ENCODE peak calls at places on chromosomes 2 and 18, in five cellular contexts. One of them, this sample, is unnamed.

GRCh38 chr2:49288902-49289680 is 134.8 kb upstream of the FSHR start:
- DNase-seq in NB4: no peak
- DNase-seq in transverse colon: no peak
- DNase-seq in thyroid gland: no peak
- DNase-seq in esophagus muscularis mucosa: no peak
- DNase-seq in this sample: no peak

GRCh38 chr2:172859821-172860707 is 124.4 kb downstream of the RAPGEF4 start:
- DNase-seq in NB4: no peak
- DNase-seq in esophagus muscularis mucosa: no peak
- DNase-seq in thyroid gland: no peak
- DNase-seq in transverse colon: no peak
- DNase-seq in this sample: no peak

GRCh38 chr2:191366199-191366598 is 121.0 kb downstream of the MYO1B start:
- DNase-seq in NB4: no peak
- DNase-seq in transverse colon: no peak
- DNase-seq in esophagus muscularis mucosa: no peak
- DNase-seq in thyroid gland: no peak
- DNase-seq in this sample: no peak

GRCh38 chr2:180222642-180223041 is 215.5 kb upstream of the CWC22 start:
- DNase-seq in NB4: no peak
- DNase-seq in transverse colon: no peak
- DNase-seq in thyroid gland: peak; percentile 58
- DNase-seq in esophagus muscularis mucosa: no peak
- DNase-seq in this sample: no peak

GRCh38 chr2:186306754-186307153 is 179.3 kb upstream of the ZC3H15 start:
- DNase-seq in esophagus muscularis mucosa: no peak
- DNase-seq in thyroid gland: no peak
- DNase-seq in transverse colon: no peak
- DNase-seq in NB4: no peak
- DNase-seq in this sample: no peak

GRCh38 chr2:204313256-204313655 is 232.0 kb upstream of the PARD3B start:
- DNase-seq in thyroid gland: no peak
- DNase-seq in esophagus muscularis mucosa: no peak
- DNase-seq in transverse colon: no peak
- DNase-seq in NB4: no peak
- DNase-seq in this sample: no peak

GRCh38 chr18:60372598-60372997 is at the start of gene MC4R:
- DNase-seq in NB4: peak; percentile 3
- DNase-seq in esophagus muscularis mucosa: no peak
- DNase-seq in transverse colon: peak; percentile 17
- DNase-seq in thyroid gland: peak; percentile 3
- DNase-seq in this sample: no peak

GRCh38 chr2:234932591-234933168 is 19.1 kb upstream of the SH3BP4 start:
- DNase-seq in thyroid gland: no peak
- DNase-seq in esophagus muscularis mucosa: peak; percentile 55
- DNase-seq in NB4: no peak
- DNase-seq in transverse colon: no peak
- DNase-seq in this sample: no peak

GRCh38 chr2:48448274-48449061 is 81.5 kb upstream of the STON1 start:
- DNase-seq in NB4: peak; percentile 90
- DNase-seq in esophagus muscularis mucosa: no peak
- DNase-seq in transverse colon: no peak
- DNase-seq in thyroid gland: no peak
- DNase-seq in this sample: peak; percentile 34

GRCh38 chr18:49393011-49393410 is 67.4 kb downstream of the DYM start:
- DNase-seq in esophagus muscularis mucosa: no peak
- DNase-seq in thyroid gland: no peak
- DNase-seq in NB4: no peak
- DNase-seq in transverse colon: no peak
- DNase-seq in this sample: no peak

GRCh38 chr18:49394191-49394590 is 66.3 kb downstream of the DYM start:
- DNase-seq in transverse colon: no peak
- DNase-seq in NB4: no peak
- DNase-seq in thyroid gland: no peak
- DNase-seq in esophagus muscularis mucosa: no peak
- DNase-seq in this sample: no peak

GRCh38 chr18:49398331-49398730 is 62.1 kb downstream of the DYM start:
- DNase-seq in NB4: no peak
- DNase-seq in thyroid gland: no peak
- DNase-seq in esophagus muscularis mucosa: no peak
- DNase-seq in transverse colon: no peak
- DNase-seq in this sample: no peak

GRCh38 chr18:49400398-49401072 is 59.9 kb downstream of the DYM start:
- DNase-seq in transverse colon: no peak
- DNase-seq in esophagus muscularis mucosa: no peak
- DNase-seq in thyroid gland: peak; percentile 23
- DNase-seq in NB4: no peak
- DNase-seq in this sample: no peak

GRCh38 chr18:49399003-49399402 is 61.4 kb downstream of the DYM start:
- DNase-seq in thyroid gland: no peak
- DNase-seq in transverse colon: no peak
- DNase-seq in NB4: peak; percentile 67
- DNase-seq in esophagus muscularis mucosa: no peak
- DNase-seq in this sample: no peak
- TF ChIP-seq POLR2A in thyroid gland: no peak
- TF ChIP-seq POLR2A in transverse colon: no peak
- TF ChIP-seq POLR2A in NB4: no peak
- TF ChIP-seq POLR2A in esophagus muscularis mucosa: no peak
- TF ChIP-seq POLR2A in this sample: no peak

GRCh38 chr2:84964406-84965191 is 6.4 kb upstream of the KCMF1 start:
- DNase-seq in NB4: no peak
- DNase-seq in transverse colon: no peak
- DNase-seq in thyroid gland: no peak
- DNase-seq in esophagus muscularis mucosa: no peak
- DNase-seq in this sample: no peak
- TF ChIP-seq POLR2A in NB4: no peak
- TF ChIP-seq POLR2A in transverse colon: no peak
- TF ChIP-seq POLR2A in thyroid gland: no peak
- TF ChIP-seq POLR2A in esophagus muscularis mucosa: no peak
- TF ChIP-seq POLR2A in this sample: no peak

GRCh38 chr2:15563227-15564100 is 2.3 kb upstream of the NBAS start:
- DNase-seq in esophagus muscularis mucosa: no peak
- DNase-seq in thyroid gland: no peak
- DNase-seq in transverse colon: no peak
- DNase-seq in NB4: no peak
- DNase-seq in this sample: peak; percentile 60

GRCh38 chr2:15560988-15561573 is at the start of gene NBAS:
- DNase-seq in thyroid gland: peak; percentile 88
- DNase-seq in esophagus muscularis mucosa: peak; percentile 95
- DNase-seq in transverse colon: peak; percentile 90
- DNase-seq in NB4: peak; percentile 90
- DNase-seq in this sample: peak; percentile 93

GRCh38 chr2:15560404-15560987 is 638 bp downstream of the NBAS start:
- DNase-seq in thyroid gland: peak; percentile 3
- DNase-seq in transverse colon: no peak
- DNase-seq in NB4: peak; percentile 49
- DNase-seq in esophagus muscularis mucosa: no peak
- DNase-seq in this sample: peak; percentile 81

GRCh38 chr2:15562354-15563031 is 1.4 kb upstream of the NBAS start:
- DNase-seq in transverse colon: no peak
- DNase-seq in NB4: no peak
- DNase-seq in thyroid gland: no peak
- DNase-seq in esophagus muscularis mucosa: no peak
- DNase-seq in this sample: peak; percentile 52

GRCh38 chr2:15561574-15562344 is 625 bp upstream of the NBAS start:
- DNase-seq in esophagus muscularis mucosa: no peak
- DNase-seq in thyroid gland: peak; percentile 25
- DNase-seq in transverse colon: peak; percentile 33
- DNase-seq in NB4: no peak
- DNase-seq in this sample: peak; percentile 84
- TF ChIP-seq POLR2A in esophagus muscularis mucosa: no peak
- TF ChIP-seq POLR2A in thyroid gland: no peak
- TF ChIP-seq POLR2A in transverse colon: no peak
- TF ChIP-seq POLR2A in NB4: no peak
- TF ChIP-seq POLR2A in this sample: peak; percentile 85

DNA sequence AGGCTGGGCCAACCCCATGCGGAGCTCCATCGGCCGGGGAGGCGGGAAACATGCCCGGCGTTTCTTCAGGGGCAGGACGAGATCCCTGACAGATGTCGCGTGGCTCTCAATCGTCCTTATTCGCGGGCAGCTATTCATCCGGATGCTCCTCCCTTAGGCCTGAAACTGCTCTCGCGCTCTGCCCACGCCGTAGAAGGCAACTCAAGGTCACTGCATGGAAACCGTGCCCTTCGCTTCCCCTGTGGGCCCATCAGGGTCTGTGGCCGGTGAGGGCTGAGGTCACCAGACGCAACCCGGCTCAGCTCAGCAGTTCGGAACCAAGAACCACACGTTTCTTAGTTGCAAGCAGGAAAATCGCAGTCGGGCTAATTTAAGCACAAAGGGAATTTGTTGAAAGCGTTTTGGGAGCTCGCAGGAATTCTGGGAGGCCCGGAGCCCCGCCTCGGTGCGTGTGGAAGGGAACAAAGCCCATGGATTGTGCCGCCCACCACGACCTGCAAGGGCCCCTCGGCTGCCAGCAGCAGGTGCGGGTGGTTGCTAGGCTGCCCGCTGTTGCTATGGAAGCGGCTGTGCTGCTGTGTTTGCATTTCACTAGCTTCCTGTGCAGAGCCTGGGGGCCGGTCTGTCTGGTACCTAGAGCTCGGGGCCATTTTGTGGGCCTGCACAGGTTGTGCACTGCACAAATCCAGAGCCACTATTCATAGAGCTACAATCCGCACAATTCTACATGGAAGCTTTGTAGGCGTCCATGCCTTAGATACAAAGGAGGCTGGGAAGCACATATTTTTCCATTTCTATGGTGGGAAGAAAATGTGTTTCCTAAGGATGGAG is 6.1 kb upstream of the ALLC start:
- DNase-seq in esophagus muscularis mucosa: no peak
- DNase-seq in NB4: peak; percentile 24
- DNase-seq in transverse colon: peak; percentile 65
- DNase-seq in thyroid gland: peak; percentile 30
- DNase-seq in this sample: no peak
- TF ChIP-seq POLR2A in esophagus muscularis mucosa: no peak
- TF ChIP-seq POLR2A in NB4: no peak
- TF ChIP-seq POLR2A in transverse colon: no peak
- TF ChIP-seq POLR2A in thyroid gland: no peak
- TF ChIP-seq POLR2A in this sample: no peak

GRCh38 chr2:108719149-108720044 is at the start of gene RANBP2:
- DNase-seq in NB4: peak; percentile 99
- DNase-seq in thyroid gland: peak; percentile 96
- DNase-seq in transverse colon: peak; percentile 96
- DNase-seq in esophagus muscularis mucosa: peak; percentile 97
- DNase-seq in this sample: peak; percentile 98
- TF ChIP-seq POLR2A in NB4: peak; percentile 94
- TF ChIP-seq POLR2A in thyroid gland: peak; percentile 35
- TF ChIP-seq POLR2A in transverse colon: peak; percentile 96
- TF ChIP-seq POLR2A in esophagus muscularis mucosa: peak; percentile 94
- TF ChIP-seq POLR2A in this sample: peak; percentile 98

GRCh38 chr2:230225486-230225885 is at the start of gene SP140:
- DNase-seq in NB4: no peak
- DNase-seq in thyroid gland: peak; percentile 20
- DNase-seq in transverse colon: peak; percentile 73
- DNase-seq in esophagus muscularis mucosa: no peak
- DNase-seq in this sample: no peak
- TF ChIP-seq POLR2A in NB4: no peak
- TF ChIP-seq POLR2A in thyroid gland: no peak
- TF ChIP-seq POLR2A in transverse colon: peak; percentile 53
- TF ChIP-seq POLR2A in esophagus muscularis mucosa: no peak
- TF ChIP-seq POLR2A in this sample: no peak

GRCh38 chr2:19988600-19988999 is 1.3 kb downstream of the WDR35 start:
- DNase-seq in NB4: no peak
- DNase-seq in transverse colon: no peak
- DNase-seq in thyroid gland: no peak
- DNase-seq in esophagus muscularis mucosa: no peak
- DNase-seq in this sample: no peak

GRCh38 chr2:19987936-19988335 is 2.0 kb downstream of the WDR35 start:
- DNase-seq in NB4: peak; percentile 33
- DNase-seq in thyroid gland: no peak
- DNase-seq in transverse colon: no peak
- DNase-seq in esophagus muscularis mucosa: no peak
- DNase-seq in this sample: no peak

GRCh38 chr2:19989342-19989680 is 594 bp downstream of the WDR35 start:
- DNase-seq in thyroid gland: no peak
- DNase-seq in NB4: no peak
- DNase-seq in esophagus muscularis mucosa: no peak
- DNase-seq in transverse colon: no peak
- DNase-seq in this sample: no peak

GRCh38 chr2:19990416-19990728 is 467 bp upstream of the WDR35 start:
- DNase-seq in esophagus muscularis mucosa: no peak
- DNase-seq in thyroid gland: no peak
- DNase-seq in NB4: no peak
- DNase-seq in transverse colon: no peak
- DNase-seq in this sample: no peak

DNA sequence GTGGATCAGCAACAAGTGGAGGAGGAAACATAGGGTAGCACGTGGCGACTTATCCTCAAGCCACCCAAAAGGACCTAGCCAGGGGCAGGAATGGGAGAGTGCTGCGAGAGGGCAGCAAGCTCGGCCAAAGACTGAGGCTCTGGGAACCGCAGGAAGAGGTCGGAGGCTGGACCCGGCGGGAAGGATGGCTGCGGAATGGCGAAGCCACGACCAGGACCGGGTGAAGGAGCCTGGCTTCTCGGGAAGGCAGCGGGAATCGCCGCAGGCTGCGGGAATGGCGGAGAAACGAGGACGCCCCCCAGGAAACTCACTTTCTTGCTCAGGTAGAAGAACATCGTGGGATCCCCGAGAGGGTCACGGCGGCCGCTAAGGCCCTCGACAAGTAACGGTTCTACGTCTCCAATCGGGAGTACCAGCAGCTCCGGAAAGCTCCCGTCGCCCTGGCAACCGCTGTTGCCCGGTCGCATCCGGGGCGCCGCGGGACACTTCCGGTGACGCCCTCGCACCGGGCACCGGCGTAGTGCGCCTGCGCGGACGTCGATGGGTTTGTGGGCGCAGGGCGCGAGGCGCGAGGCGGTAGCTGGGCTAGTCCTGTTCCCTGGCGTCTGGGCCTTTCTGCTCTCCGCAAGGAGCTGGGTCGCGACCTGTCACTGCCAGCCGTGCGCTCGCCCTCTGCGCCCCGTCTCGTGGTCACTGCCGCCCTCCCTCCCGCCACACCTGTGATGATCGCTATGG is at the start of gene WDR35:
- DNase-seq in thyroid gland: peak; percentile 93
- DNase-seq in transverse colon: peak; percentile 93
- DNase-seq in esophagus muscularis mucosa: no peak
- DNase-seq in NB4: peak; percentile 91
- DNase-seq in this sample: peak; percentile 91
- TF ChIP-seq POLR2A in thyroid gland: no peak
- TF ChIP-seq POLR2A in transverse colon: no peak
- TF ChIP-seq POLR2A in esophagus muscularis mucosa: no peak
- TF ChIP-seq POLR2A in NB4: no peak
- TF ChIP-seq POLR2A in this sample: peak; percentile 75

GRCh38 chr18:24271381-24272331 is 126.0 kb downstream of the OSBPL1A start:
- DNase-seq in transverse colon: peak; percentile 73
- DNase-seq in NB4: peak; percentile 66
- DNase-seq in thyroid gland: peak; percentile 91
- DNase-seq in esophagus muscularis mucosa: no peak
- DNase-seq in this sample: peak; percentile 84
- TF ChIP-seq POLR2A in transverse colon: peak; percentile 53
- TF ChIP-seq POLR2A in NB4: no peak
- TF ChIP-seq POLR2A in thyroid gland: no peak
- TF ChIP-seq POLR2A in esophagus muscularis mucosa: no peak
- TF ChIP-seq POLR2A in this sample: no peak

This sample was measured in erythroblast.